ENCODE peak calls at places on chromosomes 1 and 21, in four cellular contexts. M is PC-3, S is H9, T is astrocyte of the spinal cord. Q is an unnamed sample.

GRCh38 chr21:25005388-25005787 is 601.9 kb downstream of the MRPL39 start:
- DNase-seq in M (peak; percentile 9), S (no peak), T (no peak), Q (no peak)

GRCh38 chr1:162210171-162210570 is 140.7 kb downstream of the NOS1AP start:
- DNase-seq in M (no peak), S (no peak), T (no peak), Q (no peak)

GRCh38 chr21:25960423-25960822 is 210.1 kb downstream of the APP start:
- DNase-seq in M (no peak), S (peak; percentile 51), T (no peak), Q (peak; percentile 14)

GRCh38 chr1:169538998-169539871 is 47.0 kb downstream of the F5 start:
- DNase-seq in M (peak; percentile 99), S (no peak), T (peak; percentile 91), Q (no peak)

GRCh38 chr1:62384276-62385005 is 52.4 kb upstream of the USP1 start:
- DNase-seq in M (peak; percentile 26), S (no peak), T (peak; percentile 91), Q (no peak)

GRCh38 chr21:42129300-42130266 is 58.5 kb downstream of the UMODL1 start:
- DNase-seq in M (no peak), S (no peak), T (no peak), Q (no peak)

GRCh38 chr1:91556556-91556955 is 55.9 kb downstream of the CDC7 start:
- DNase-seq in M (no peak), S (no peak), T (no peak), Q (no peak)

GRCh38 chr1:166839600-166840308 is 479 bp downstream of the POGK start:
- DNase-seq in M (peak; percentile 61), S (peak; percentile 66), T (peak; percentile 20), Q (peak; percentile 46)

GRCh38 chr1:9308236-9308635 is 15.5 kb downstream of the SPSB1 start:
- DNase-seq in M (no peak), S (no peak), T (no peak), Q (no peak)

GRCh38 chr1:30034627-30035521 is 688.5 kb downstream of the MATN1 start:
- DNase-seq in M (peak; percentile 45), S (no peak), T (no peak), Q (no peak)

GRCh38 chr1:34906225-34906624 is 23.2 kb downstream of the DLGAP3 start:
- DNase-seq in M (no peak), S (no peak), T (no peak), Q (no peak)

GRCh38 chr1:27368872-27369703 is 2.3 kb upstream of the MAP3K6 start:
- DNase-seq in M (peak; percentile 44), S (no peak), T (peak; percentile 31), Q (no peak)

GRCh38 chr1:114040273-114041043 is 61.2 kb downstream of the OLFML3 start:
- DNase-seq in M (no peak), S (no peak), T (no peak), Q (no peak)

GRCh38 chr1:9044241-9044640 is 18.0 kb upstream of the SLC2A7 start:
- DNase-seq in M (no peak), S (no peak), T (no peak), Q (no peak)

GRCh38 chr1:18640228-18641004 is 9.8 kb downstream of the PAX7 start:
- DNase-seq in M (no peak), S (peak; percentile 64), T (no peak), Q (no peak)

GRCh38 chr1:20551945-20552727 is at the start of gene FAM43B:
- DNase-seq in M (no peak), S (peak; percentile 77), T (no peak), Q (peak; percentile 73)

GRCh38 chr1:56123421-56123820 is 455.9 kb downstream of the PLPP3 start:
- DNase-seq in M (no peak), S (no peak), T (peak; percentile 36), Q (no peak)

GRCh38 chr1:45305231-45305630 is 21.5 kb upstream of the HPDL start:
- DNase-seq in M (no peak), S (no peak), T (no peak), Q (no peak)

GRCh38 chr1:201946224-201946908 is at the start of gene LMOD1:
- DNase-seq in M (peak; percentile 64), S (peak; percentile 95), T (peak; percentile 86), Q (peak; percentile 72)
- TF ChIP-seq CTCF in M (no peak), S (no peak), T (no peak), Q (no peak)

GRCh38 chr1:58204284-58204683 is 342.2 kb downstream of the OMA1 start:
- DNase-seq in M (no peak), S (no peak), T (no peak), Q (peak; percentile 7)
- TF ChIP-seq CTCF in M (peak; percentile 23), S (peak; percentile 59), T (no peak), Q (peak; percentile 56)

DNA sequence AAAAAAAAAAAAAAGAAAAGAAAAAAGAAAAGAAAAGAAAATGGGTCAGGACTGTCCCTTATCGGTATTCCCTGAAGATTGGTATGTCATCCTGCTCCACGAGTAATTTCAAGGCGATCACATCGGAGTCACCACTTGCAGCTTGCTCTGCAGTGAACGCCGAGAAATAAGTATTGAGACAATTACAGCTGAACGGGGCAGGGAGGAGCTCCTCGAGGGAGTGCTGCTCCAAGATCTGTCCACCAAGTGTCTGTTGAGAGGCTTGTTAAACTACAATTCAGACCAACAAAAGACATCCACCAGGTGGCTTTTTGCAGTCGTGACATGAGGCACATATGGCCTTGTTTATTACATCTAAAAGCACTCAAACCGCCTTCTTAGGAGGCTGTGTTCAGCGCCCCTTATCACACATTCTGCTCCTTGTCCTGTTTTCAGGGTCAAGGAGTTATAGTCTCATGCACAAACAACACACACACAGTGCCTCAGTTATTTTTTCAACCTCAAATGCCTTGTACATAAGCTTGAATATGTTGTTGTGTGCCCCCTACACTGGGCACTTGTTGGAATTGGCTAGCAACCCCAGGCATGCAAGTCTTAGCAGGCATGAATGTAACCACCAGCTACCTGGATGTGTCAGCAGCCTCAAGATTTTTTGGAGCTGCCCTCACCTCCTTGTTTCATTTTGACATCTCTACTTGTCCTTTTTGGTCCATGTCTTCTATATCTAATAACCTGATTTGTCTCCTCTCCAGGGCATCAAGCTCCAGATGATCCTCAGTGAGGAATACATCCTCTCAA is 13.0 kb upstream of the CD48 start:
- DNase-seq in M (no peak), S (no peak), T (no peak), Q (no peak)
- TF ChIP-seq CTCF in M (no peak), S (peak; percentile 16), T (no peak), Q (no peak)

GRCh38 chr1:23283660-23284602 is 60.2 kb downstream of the HNRNPR start:
- DNase-seq in M (peak; percentile 51), S (no peak), T (peak; percentile 38), Q (no peak)

GRCh38 chr1:23290811-23291565 is 53.1 kb downstream of the HNRNPR start:
- DNase-seq in M (no peak), S (no peak), T (no peak), Q (no peak)

GRCh38 chr1:23291706-23292105 is 52.4 kb downstream of the HNRNPR start:
- DNase-seq in M (no peak), S (no peak), T (no peak), Q (no peak)

GRCh38 chr1:23282967-23283366 is 61.1 kb downstream of the HNRNPR start:
- DNase-seq in M (peak; percentile 84), S (no peak), T (peak; percentile 74), Q (no peak)

DNA sequence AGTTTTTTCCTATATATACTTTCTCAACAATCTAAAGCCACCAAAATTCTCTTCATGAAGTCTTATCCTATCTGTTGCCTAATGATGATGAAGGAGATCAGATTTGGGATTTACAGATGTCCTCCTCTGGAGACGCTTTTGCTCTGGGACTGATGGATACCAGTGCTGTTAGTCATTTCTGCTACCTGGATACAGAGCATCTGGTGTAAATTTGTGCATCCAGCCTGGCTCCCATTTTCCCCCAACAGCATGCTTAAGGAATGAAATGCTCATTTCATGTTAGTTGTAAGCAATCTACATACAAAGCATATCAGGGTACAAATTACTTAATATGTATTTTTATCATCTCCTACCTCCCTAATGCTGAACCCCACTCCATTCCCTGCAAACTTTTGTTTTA is 57.7 kb downstream of the HNRNPR start:
- DNase-seq in M (no peak), S (no peak), T (no peak), Q (no peak)
- TF ChIP-seq CTCF in M (no peak), S (no peak), T (no peak), Q (no peak)

DNA sequence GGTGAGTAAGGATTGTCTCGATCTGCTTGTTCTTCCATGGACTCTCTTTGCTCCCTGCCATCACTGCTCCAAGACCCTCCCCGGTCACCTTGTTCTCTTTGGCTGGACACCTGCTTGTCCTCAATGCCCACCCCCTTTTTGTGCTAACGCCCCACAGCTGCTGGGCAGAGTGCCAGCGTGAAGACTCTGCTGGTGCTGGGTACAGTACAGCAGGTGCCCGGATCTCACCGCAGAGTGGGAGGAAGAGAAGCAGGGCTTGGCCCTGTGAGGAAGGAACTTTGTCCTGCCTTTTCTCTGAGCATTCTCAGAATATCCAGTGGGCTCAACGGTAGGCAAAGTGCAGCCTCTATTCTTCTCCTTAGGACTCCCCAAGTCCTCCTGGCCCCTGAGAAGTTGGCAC is 90.1 kb downstream of the PLXNA2 start:
- DNase-seq in M (no peak), S (no peak), T (no peak), Q (no peak)
- TF ChIP-seq CTCF in M (no peak), S (no peak), T (no peak), Q (no peak)